ENCODE peak calls at places on chromosomes 5 and 9, in seven cellular contexts. L is H1, R is IMR-90, M is HepG2, N is SK-N-SH, D is A549, Q is K562. T is an unnamed sample. For H3K9me3, the result is how much of the 10 kb centered on the place peaks cover.

GRCh38 chr5:91373600-91373999 is 9.5 kb downstream of the ARRDC3 start:
- DNase-seq in L (no peak), R (no peak), M (no peak), N (no peak), D (no peak), Q (no peak), T (no peak)

GRCh38 chr9:84411647-84412267 is 71.2 kb upstream of the SLC28A3 start:
- DNase-seq in L (no peak), R (no peak), M (no peak), N (no peak), D (no peak), Q (no peak), T (no peak)

GRCh38 chr5:14443665-14444064 is 137.9 kb upstream of the OTULINL start:
- DNase-seq in L (no peak), R (no peak), M (no peak), N (no peak), D (no peak), Q (no peak), T (no peak)

GRCh38 chr9:14515564-14516198 is 177.6 kb downstream of the ZDHHC21 start:
- DNase-seq in L (peak), R (no peak), M (no peak), N (peak), D (no peak), Q (no peak), T (no peak)

GRCh38 chr9:82021198-82021597 is 32.6 kb downstream of the SPATA31D1 start:
- DNase-seq in L (no peak), R (peak), M (peak), N (no peak), D (peak), Q (no peak), T (peak)

GRCh38 chr5:170892201-170892600 is 30.4 kb downstream of the RANBP17 start:
- DNase-seq in L (no peak), R (peak), M (no peak), N (no peak), D (no peak), Q (no peak), T (no peak)

GRCh38 chr9:14441976-14442651 is 128.2 kb upstream of the NFIB start:
- DNase-seq in L (no peak), R (peak), M (peak), N (no peak), D (peak), Q (peak), T (peak)

GRCh38 chr5:1667648-1668140 is 131.9 kb downstream of the MRPL36 start:
- DNase-seq in L (no peak), R (no peak), M (no peak), N (peak), D (no peak), Q (no peak), T (no peak)

GRCh38 chr5:664343-664993 is 28.7 kb downstream of the TPPP start:
- DNase-seq in L (no peak), R (no peak), M (no peak), N (no peak), D (no peak), Q (no peak), T (no peak)

GRCh38 chr9:89791754-89792153 is 186.9 kb downstream of the GADD45G start:
- DNase-seq in L (no peak), R (no peak), M (no peak), N (no peak), D (no peak), Q (no peak), T (no peak)

GRCh38 chr9:34282096-34282495 is 47.0 kb downstream of the KIF24 start:
- DNase-seq in L (no peak), R (peak), M (no peak), N (no peak), D (no peak), Q (no peak), T (no peak)

DNA sequence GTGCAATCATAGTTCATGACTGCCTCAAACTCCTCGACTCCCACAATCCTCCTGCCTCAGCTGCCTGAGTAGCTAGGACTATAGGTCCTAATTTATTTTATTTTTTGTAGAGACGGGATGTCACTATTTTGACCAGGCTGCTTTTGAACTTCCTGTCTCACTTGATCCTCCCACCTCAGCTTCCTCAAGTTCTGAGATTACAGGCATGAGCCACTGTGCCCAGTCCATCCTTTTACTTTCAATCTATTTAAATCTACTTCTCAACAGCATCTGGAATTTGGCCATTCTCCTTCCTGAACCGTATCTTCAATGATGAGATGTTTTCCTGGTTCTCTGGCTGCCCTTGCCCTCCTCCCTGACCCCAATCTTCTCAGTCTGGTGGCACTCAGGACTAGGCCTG is 12.2 kb upstream of the GRIN1 start:
- DNase-seq in L (no peak), R (no peak), M (no peak), N (no peak), D (no peak), Q (no peak), T (no peak)
- H3K4me2 ChIP-seq in L (no peak), R (no peak), M (peak), N (no peak), D (peak), Q (peak), T (no peak)

GRCh38 chr5:164500856-164501255 is 995.4 kb downstream of the MAT2B start:
- DNase-seq in L (no peak), R (no peak), M (no peak), N (no peak), D (no peak), Q (no peak), T (no peak)

GRCh38 chr5:164501344-164501743 is 995.9 kb downstream of the MAT2B start:
- DNase-seq in L (no peak), R (no peak), M (no peak), N (no peak), D (no peak), Q (no peak), T (no peak)

GRCh38 chr5:164498393-164498792 is 993.0 kb downstream of the MAT2B start:
- DNase-seq in L (no peak), R (no peak), M (no peak), N (no peak), D (no peak), Q (no peak), T (no peak)

GRCh38 chr5:164497665-164498064 is 992.2 kb downstream of the MAT2B start:
- DNase-seq in L (no peak), R (no peak), M (no peak), N (no peak), D (no peak), Q (no peak), T (no peak)
- H3K9me3 ChIP-seq in L (under half), R (under half), M (under half), N (under half), D (under half), Q (under half), T (under half)

GRCh38 chr9:115264333-115264732 is 146.4 kb upstream of the TNC start:
- DNase-seq in L (no peak), R (peak), M (no peak), N (no peak), D (no peak), Q (no peak), T (no peak)

GRCh38 chr9:115263731-115264130 is 145.8 kb upstream of the TNC start:
- DNase-seq in L (no peak), R (peak), M (no peak), N (no peak), D (no peak), Q (no peak), T (no peak)

GRCh38 chr9:115261656-115262081 is 143.7 kb upstream of the TNC start:
- DNase-seq in L (no peak), R (peak), M (no peak), N (no peak), D (peak), Q (no peak), T (no peak)

GRCh38 chr9:115262952-115263351 is 145.0 kb upstream of the TNC start:
- DNase-seq in L (no peak), R (peak), M (no peak), N (peak), D (peak), Q (no peak), T (no peak)

DNA sequence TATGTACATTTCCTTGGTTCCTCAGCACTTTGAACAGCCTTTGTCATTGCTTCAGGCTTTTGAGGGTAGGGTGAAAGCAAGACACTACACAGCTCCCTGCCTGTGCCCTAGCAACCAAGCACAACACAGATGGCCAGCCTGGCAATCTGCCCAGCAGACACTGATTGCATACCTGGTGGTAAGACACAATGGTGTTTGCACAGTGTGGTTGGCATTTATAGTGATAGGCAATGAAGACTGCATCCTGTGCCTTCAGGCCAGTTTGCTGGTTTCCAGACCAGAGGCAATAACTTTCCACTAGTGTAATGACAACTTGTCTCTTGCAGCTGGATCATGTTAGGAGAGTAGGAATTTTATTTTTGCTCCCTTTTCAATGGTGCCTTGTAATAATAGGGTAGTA is 144.5 kb upstream of the TNC start:
- DNase-seq in L (no peak), R (peak), M (peak), N (peak), D (peak), Q (no peak), T (peak)
- TF ChIP-seq RAD21 in L (no peak), R (no peak), M (no peak), N (no peak), D (peak), Q (no peak), T (no peak)

DNA sequence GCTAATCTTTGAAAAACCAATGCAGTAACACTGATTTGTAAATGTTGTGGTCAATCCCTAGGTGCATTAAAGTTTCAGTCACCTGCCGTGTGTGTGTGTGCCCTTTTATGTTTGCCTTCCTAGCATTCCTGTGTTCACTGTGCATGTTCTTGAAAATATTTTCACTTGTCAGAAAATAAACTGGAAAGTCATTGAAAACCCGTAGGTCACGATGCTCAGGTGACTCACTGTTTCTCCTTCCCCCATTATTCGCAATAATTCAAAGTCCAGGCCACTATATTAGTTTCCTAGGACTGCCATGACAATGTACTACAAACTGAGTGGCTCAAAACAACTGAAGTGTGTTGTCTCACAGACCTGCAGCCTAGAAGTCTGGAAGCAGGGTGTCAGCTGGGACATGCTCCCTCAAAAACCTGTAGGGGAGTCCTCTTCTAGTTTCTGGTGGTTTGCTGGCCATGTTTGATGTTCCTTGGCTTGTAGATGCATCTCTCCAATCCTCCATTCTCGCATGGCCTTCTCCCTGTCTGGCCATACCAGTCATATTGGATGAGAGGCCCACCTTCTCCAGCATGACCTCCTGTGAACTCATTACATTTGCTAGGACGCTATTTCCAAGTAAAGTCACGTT is 29.3 kb downstream of the MARVELD2 start:
- DNase-seq in L (no peak), R (no peak), M (peak), N (no peak), D (no peak), Q (no peak), T (no peak)
- H3K4me2 ChIP-seq in L (no peak), R (no peak), M (peak), N (no peak), D (no peak), Q (no peak), T (no peak)

DNA sequence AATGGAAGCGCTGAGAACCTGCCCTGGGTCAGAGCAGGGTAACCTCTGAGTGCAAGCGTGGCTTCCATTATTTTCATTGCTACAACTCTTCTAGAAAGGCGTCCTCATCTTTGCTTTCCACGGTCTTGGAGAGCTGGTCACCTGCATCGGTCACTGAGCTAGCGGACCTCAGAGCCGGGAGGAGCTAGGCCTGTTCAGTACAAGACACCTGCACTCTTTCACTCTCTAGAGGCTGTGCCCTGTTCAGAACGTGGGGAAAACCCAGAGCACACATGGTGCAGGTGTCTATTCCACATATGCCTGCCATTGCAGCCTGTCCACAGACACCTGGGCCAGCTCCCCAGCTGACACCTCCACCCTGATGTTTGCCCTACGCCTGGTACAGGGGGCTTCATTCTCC is 147.8 kb upstream of the IRX2 start:
- DNase-seq in L (no peak), R (no peak), M (no peak), N (no peak), D (no peak), Q (no peak), T (no peak)
- H3K9me3 ChIP-seq in L (under half), R (under half), M (under half), N (under half), D (under half), Q (under half), T (under half)

T was measured in HCT116.